ENCODE peak calls at places on chromosomes 1 and 21, in nine cellular contexts. W is CD8-positive, alpha-beta T cell; G is uterus; X is left ventricle myocardium inferior; O is IMR-90; Q is HCT116; N is H1; J is GM12878; M is body of pancreas. S is an unnamed sample.

GRCh38 chr21:35571910-35572309 is 488.4 kb downstream of the SETD4 start:
- DNase-seq in W (no peak), G (no peak), J (no peak), N (no peak), O (no peak), X (no peak), Q (no peak), M (no peak), S (no peak)

GRCh38 chr1:165910764-165911421 is 83.5 kb downstream of the UCK2 start:
- DNase-seq in G (peak; percentile 29), J (no peak), M (no peak), X (peak; percentile 36), N (no peak), W (no peak), Q (no peak), O (no peak), S (no peak)

GRCh38 chr1:206575894-206576737 is 36.1 kb downstream of the EIF2D start:
- DNase-seq in Q (no peak), O (no peak), G (no peak), N (no peak), M (no peak), J (no peak), W (no peak), X (no peak), S (no peak)

GRCh38 chr1:6157528-6158174 is 22.5 kb downstream of the CHD5 start:
- DNase-seq in G (no peak), Q (peak; percentile 75), O (peak; percentile 47), N (no peak), J (no peak), X (no peak), W (no peak), M (no peak), S (no peak)

GRCh38 chr1:20368866-20369545 is 78.3 kb downstream of the VWA5B1 start:
- DNase-seq in Q (no peak), G (no peak), X (no peak), O (no peak), J (no peak), N (no peak), W (no peak), M (no peak), S (no peak)

GRCh38 chr1:51061231-51061943 is 40.6 kb upstream of the C1orf185 start:
- DNase-seq in J (no peak), N (no peak), Q (no peak), W (no peak), G (no peak), O (peak; percentile 18), M (no peak), X (no peak), S (no peak)

GRCh38 chr1:21707086-21707840 is 38.1 kb upstream of the RAP1GAP start:
- DNase-seq in O (peak; percentile 35), J (no peak), G (no peak), W (no peak), M (no peak), Q (no peak), N (no peak), X (no peak), S (no peak)

GRCh38 chr1:7390604-7391000 is 380.5 kb upstream of the VAMP3 start:
- DNase-seq in X (no peak), O (no peak), Q (no peak), M (no peak), J (no peak), N (peak; percentile 34), W (no peak), G (no peak), S (no peak)

GRCh38 chr1:24683713-24684162 is 40.6 kb downstream of the SRRM1 start:
- DNase-seq in O (peak; percentile 98), J (no peak), W (no peak), N (no peak), Q (peak; percentile 95), M (peak; percentile 27), X (no peak), G (no peak), S (peak; percentile 18)

GRCh38 chr1:52593495-52593894 is 8.7 kb upstream of the GPX7 start:
- DNase-seq in J (no peak), G (no peak), N (no peak), X (no peak), W (no peak), M (no peak), Q (no peak), O (peak; percentile 15), S (no peak)

GRCh38 chr1:82400521-82400920 is 599.8 kb downstream of the ADGRL2 start:
- DNase-seq in M (no peak), N (no peak), Q (no peak), X (no peak), O (no peak), W (no peak), G (no peak), J (no peak), S (no peak)

GRCh38 chr1:87058343-87058649 is 143.9 kb downstream of the HS2ST1 start:
- DNase-seq in N (no peak), X (no peak), G (no peak), M (no peak), Q (no peak), W (no peak), J (no peak), O (peak; percentile 25), S (no peak)

GRCh38 chr1:211606914-211607751 is 28.2 kb upstream of the SLC30A1 start:
- DNase-seq in G (no peak), O (no peak), X (peak; percentile 31), M (peak; percentile 66), W (no peak), N (no peak), Q (no peak), J (peak; percentile 35), S (no peak)

GRCh38 chr1:161732319-161732718 is 11.0 kb downstream of the FCRLB start:
- DNase-seq in N (no peak), O (no peak), W (no peak), J (no peak), M (no peak), G (no peak), Q (no peak), X (no peak), S (no peak)

GRCh38 chr1:93433407-93433961 is 14.4 kb upstream of the FNBP1L start:
- DNase-seq in Q (no peak), O (no peak), W (no peak), M (peak; percentile 43), G (no peak), N (peak; percentile 50), X (no peak), J (no peak), S (no peak)

GRCh38 chr21:15051652-15052554 is 12.9 kb downstream of the NRIP1 start:
- DNase-seq in G (no peak), O (peak; percentile 47), J (no peak), Q (no peak), W (no peak), M (no peak), N (no peak), X (no peak), S (no peak)

GRCh38 chr1:160123726-160124125 is 8.2 kb downstream of the ATP1A2 start:
- DNase-seq in O (no peak), J (no peak), W (no peak), M (no peak), X (no peak), G (no peak), Q (no peak), N (no peak), S (no peak)

GRCh38 chr1:53294557-53294956 is 33.3 kb downstream of the LRP8 start:
- DNase-seq in G (no peak), Q (no peak), X (no peak), J (no peak), M (no peak), W (no peak), O (peak; percentile 78), N (no peak), S (no peak)

GRCh38 chr1:54996869-54997710 is 1.6 kb upstream of the BSND start:
- DNase-seq in O (no peak), X (no peak), J (no peak), N (peak; percentile 71), W (no peak), Q (no peak), G (no peak), M (no peak), S (no peak)

GRCh38 chr1:15304708-15305326 is 57.8 kb downstream of the FHAD1 start:
- DNase-seq in W (peak; percentile 60), O (peak; percentile 56), J (no peak), G (peak; percentile 33), N (peak; percentile 89), Q (peak; percentile 26), X (peak; percentile 51), M (peak; percentile 72), S (peak; percentile 62)
- H3K4me3 ChIP-seq in W (no peak overlapping the region), O (no peak overlapping the region), J (no peak overlapping the region), G (no peak overlapping the region), N (no peak overlapping the region), Q (no peak overlapping the region), X (no peak overlapping the region), M (no peak overlapping the region), S (peak overlapping the region; percentile 34)

DNA sequence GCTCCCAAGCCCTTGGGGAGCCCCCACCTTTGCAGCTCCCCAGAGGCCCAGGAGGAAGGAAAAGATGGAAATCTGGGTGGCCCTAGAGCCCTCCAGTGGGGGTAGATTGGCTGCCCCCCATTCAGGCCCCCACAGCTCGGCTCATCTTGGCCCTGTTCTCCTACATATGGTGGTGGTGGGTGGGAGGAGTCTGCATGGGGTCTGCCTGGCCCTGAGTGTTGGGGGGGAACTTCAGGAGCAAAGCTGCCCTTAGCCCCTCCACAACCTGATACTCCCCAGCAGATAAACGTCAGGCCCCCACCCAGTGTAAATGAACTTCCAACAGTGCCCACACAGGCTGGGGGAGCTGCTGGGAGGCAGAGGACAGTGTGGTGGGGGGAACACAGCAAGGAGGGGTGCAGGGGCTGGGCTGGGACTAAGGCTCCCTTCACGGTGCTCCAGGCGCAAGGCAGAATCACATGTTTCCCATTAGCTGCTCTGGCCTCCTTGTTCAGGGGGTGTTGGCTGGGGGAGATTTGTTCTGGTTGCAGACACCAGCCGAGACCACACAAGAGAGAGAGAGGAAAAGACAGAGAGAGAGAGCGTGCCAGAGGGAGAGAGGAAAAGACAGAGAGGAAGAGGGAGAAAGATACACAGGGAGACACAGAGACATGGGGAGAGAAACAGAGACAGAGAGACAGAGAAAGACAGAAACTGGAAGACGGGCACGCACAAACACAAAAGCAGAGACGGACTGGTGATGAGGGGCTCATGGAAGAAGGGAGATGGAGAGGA is 42.6 kb downstream of the AHDC1 start:
- DNase-seq in M (no peak), J (no peak), X (peak; percentile 24), O (no peak), N (no peak), G (peak; percentile 72), Q (no peak), W (no peak), S (peak; percentile 32)
- H3K4me1 ChIP-seq in M (peaks cover 75% of the 10 kb centered on the region), J (peaks cover 10% of the 10 kb centered on the region), X (peaks cover 99% of the 10 kb centered on the region), O (peaks cover 41% of the 10 kb centered on the region), N (peaks cover 11% of the 10 kb centered on the region), G (peaks cover 62% of the 10 kb centered on the region), Q (peaks cover 75% of the 10 kb centered on the region), W (peaks cover 4% of the 10 kb centered on the region), S (peaks cover 28% of the 10 kb centered on the region)

DNA sequence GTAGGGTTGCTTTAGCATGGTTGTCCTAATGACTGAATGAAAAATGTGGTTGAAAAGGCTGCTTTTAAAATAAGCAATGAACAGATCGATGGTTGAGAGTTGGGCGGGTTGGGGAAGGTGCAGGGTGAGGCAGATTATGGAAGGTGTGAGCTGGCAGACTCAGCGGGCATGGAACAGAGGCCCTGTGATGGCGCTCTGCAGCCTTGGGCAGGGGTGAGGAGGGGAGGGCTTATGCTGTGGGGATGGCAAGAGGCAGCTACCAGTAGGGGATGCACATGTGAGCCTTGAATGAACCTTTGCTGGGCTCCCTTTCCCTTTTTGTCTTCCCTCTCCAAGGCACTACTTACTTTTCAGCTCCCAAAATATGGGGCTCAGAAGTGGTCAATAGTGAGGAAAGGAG is 30.9 kb downstream of the ATP1B1 start:
- DNase-seq in G (no peak), O (no peak), X (no peak), W (no peak), Q (no peak), M (no peak), J (no peak), N (no peak), S (no peak)
- TF ChIP-seq CTCF in G (no peak), O (no peak), X (no peak), W (no peak), Q (no peak), M (no peak), J (no peak), N (no peak), S (no peak)

GRCh38 chr1:147541672-147542548 is 609 bp downstream of the BCL9 start:
- DNase-seq in W (peak; percentile 23), O (peak; percentile 39), J (no peak), M (peak; percentile 50), X (peak; percentile 34), N (peak; percentile 73), Q (no peak), G (peak; percentile 64), S (peak; percentile 47)
- H3K4me3 ChIP-seq in W (peak overlapping the region; percentile 62), O (peak overlapping the region; percentile 78), J (peak overlapping the region; percentile 55), M (peak overlapping the region; percentile 34), X (peak overlapping the region; percentile 82), N (peak overlapping the region; percentile 90), Q (peak overlapping the region; percentile 12), G (peak overlapping the region; percentile 77), S (peak overlapping the region; percentile 93)